ENCODE peak calls at places on chromosomes 2 and 18, in eight cellular contexts. B is colonic mucosa, C is thoracic aorta, N is RWPE1, G is D721Med, Y is AG09319, R is A549, K is progenitor cell of endocrine pancreas. S is an unnamed sample.
A peak's percentile ranks its signal among the peaks of the same experiment; 100 is the strongest.

GRCh38 chr2:15195723-15196270 is 365.3 kb downstream of the NBAS start:
- DNase-seq in B (no peak), C (no peak), N (no peak), G (no peak), Y (no peak), R (no peak), K (no peak), S (no peak)

GRCh38 chr2:227509824-227510619 is 38.1 kb downstream of the AGFG1 start:
- DNase-seq in B (no peak), C (no peak), N (peak; percentile 35), G (no peak), Y (peak; percentile 32), R (peak; percentile 42), K (no peak), S (no peak)

GRCh38 chr2:68320118-68320641 is 431 bp upstream of the CNRIP1 start:
- DNase-seq in B (peak; percentile 23), C (no peak), N (peak; percentile 48), G (no peak), Y (no peak), R (no peak), K (peak; percentile 27), S (no peak)

GRCh38 chr18:69518989-69519388 is 118.3 kb downstream of the DOK6 start:
- DNase-seq in B (no peak), C (no peak), N (no peak), G (no peak), Y (no peak), R (no peak), K (no peak), S (no peak)

GRCh38 chr2:7007846-7008741 is 90.9 kb downstream of the RNF144A start:
- DNase-seq in B (peak; percentile 62), C (no peak), N (no peak), G (no peak), Y (peak; percentile 22), R (no peak), K (no peak), S (peak; percentile 70)

GRCh38 chr2:231037731-231038482 is 584 bp downstream of the C2orf72 start:
- DNase-seq in B (no peak), C (no peak), N (no peak), G (no peak), Y (no peak), R (peak; percentile 48), K (no peak), S (no peak)

GRCh38 chr2:53508667-53509066 is 258.9 kb upstream of the CHAC2 start:
- DNase-seq in B (no peak), C (no peak), N (no peak), G (no peak), Y (no peak), R (peak; percentile 13), K (no peak), S (no peak)

GRCh38 chr2:233084488-233084887 is 24.3 kb downstream of the INPP5D start:
- DNase-seq in B (no peak), C (no peak), N (no peak), G (no peak), Y (no peak), R (no peak), K (no peak), S (peak; percentile 88)

GRCh38 chr2:133266075-133266925 is 302.0 kb downstream of the NCKAP5 start:
- DNase-seq in B (no peak), C (no peak), N (no peak), G (no peak), Y (no peak), R (peak; percentile 64), K (peak; percentile 28), S (no peak)

GRCh38 chr2:11933854-11934253 is 187.4 kb downstream of the LPIN1 start:
- DNase-seq in B (no peak), C (no peak), N (no peak), G (no peak), Y (no peak), R (no peak), K (no peak), S (no peak)

GRCh38 chr2:156340818-156341481 is 8.4 kb upstream of the NR4A2 start:
- DNase-seq in B (no peak), C (no peak), N (no peak), G (no peak), Y (no peak), R (peak; percentile 66), K (no peak), S (no peak)

GRCh38 chr2:46068604-46069003 is 228.6 kb upstream of the EPAS1 start:
- DNase-seq in B (no peak), C (no peak), N (no peak), G (no peak), Y (no peak), R (no peak), K (no peak), S (no peak)

GRCh38 chr2:195322324-195322723 is 334.7 kb upstream of the SLC39A10 start:
- DNase-seq in B (peak; percentile 70), C (no peak), N (peak; percentile 25), G (no peak), Y (no peak), R (peak; percentile 69), K (no peak), S (no peak)

GRCh38 chr2:10517351-10518043 is 69.4 kb upstream of the ODC1 start:
- DNase-seq in B (no peak), C (no peak), N (no peak), G (no peak), Y (no peak), R (no peak), K (no peak), S (no peak)

GRCh38 chr18:75143851-75144250 is 65.1 kb downstream of the PTGR3 start:
- DNase-seq in B (no peak), C (no peak), N (no peak), G (no peak), Y (no peak), R (no peak), K (no peak), S (no peak)

GRCh38 chr18:70376914-70377258 is 88.0 kb downstream of the SOCS6 start:
- DNase-seq in B (peak; percentile 69), C (no peak), N (no peak), G (no peak), Y (no peak), R (peak; percentile 96), K (no peak), S (no peak)

GRCh38 chr2:225282858-225283693 is 116.4 kb upstream of the NYAP2 start:
- DNase-seq in B (peak; percentile 22), C (no peak), N (peak; percentile 22), G (no peak), Y (no peak), R (peak; percentile 24), K (no peak), S (no peak)

GRCh38 chr2:216850665-216851327 is 9.1 kb downstream of the TNP1 start:
- DNase-seq in B (no peak), C (no peak), N (no peak), G (no peak), Y (no peak), R (no peak), K (no peak), S (no peak)

GRCh38 chr2:97670471-97670870 is 958 bp downstream of the C2orf92 start:
- DNase-seq in B (no peak), C (no peak), N (no peak), G (no peak), Y (no peak), R (no peak), K (no peak), S (no peak)

GRCh38 chr2:160363961-160364733 is 129.5 kb downstream of the RBMS1 start:
- DNase-seq in B (no peak), C (no peak), N (no peak), G (no peak), Y (no peak), R (no peak), K (no peak), S (no peak)

GRCh38 chr18:40911582-40912254 is 1043.3 kb upstream of the PIK3C3 start:
- DNase-seq in B (no peak), C (no peak), N (no peak), G (no peak), Y (no peak), R (peak; percentile 7), K (no peak), S (no peak)

GRCh38 chr18:1270081-1270480 is 365.4 kb downstream of the ADCYAP1 start:
- DNase-seq in B (no peak), C (no peak), N (no peak), G (no peak), Y (no peak), R (peak; percentile 61), K (no peak), S (no peak)

DNA sequence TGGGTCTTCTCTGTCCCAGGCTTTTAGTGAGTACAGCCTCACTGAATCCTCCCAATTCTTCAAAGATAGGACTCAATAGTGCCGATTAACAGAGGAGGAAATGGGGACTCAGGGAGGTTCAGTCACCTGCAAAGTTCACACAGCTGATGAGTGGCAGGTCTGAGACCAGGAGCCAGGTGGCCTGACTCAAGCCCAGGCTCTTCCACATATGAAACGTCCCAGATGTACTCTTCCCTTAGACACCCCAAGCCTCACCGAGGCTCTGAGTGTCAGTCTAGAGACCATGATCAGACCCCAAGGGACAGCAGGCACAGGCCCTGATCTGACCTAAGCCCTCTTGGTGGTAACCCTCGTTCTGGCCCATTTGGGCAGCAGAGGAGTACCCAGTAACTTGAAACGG is 115.2 kb downstream of the INHBB start:
- DNase-seq in B (no peak), C (no peak), N (no peak), G (no peak), Y (no peak), R (no peak), K (no peak), S (no peak)
- TF ChIP-seq CTCF in B (no peak), C (no peak), N (no peak), G (no peak), Y (no peak), R (no peak), K (no peak), S (no peak)

GRCh38 chr2:191298306-191298705 is 53.1 kb downstream of the MYO1B start:
- DNase-seq in B (no peak), C (no peak), N (no peak), G (no peak), Y (no peak), R (no peak), K (no peak), S (no peak)
- TF ChIP-seq CTCF in B (no peak), C (no peak), N (no peak), G (no peak), Y (no peak), R (no peak), K (no peak), S (no peak)

GRCh38 chr2:64654993-64655666 is 1.4 kb upstream of the SERTAD2 start:
- DNase-seq in B (no peak), C (no peak), N (no peak), G (no peak), Y (no peak), R (peak; percentile 45), K (no peak), S (no peak)
- TF ChIP-seq CTCF in B (no peak), C (no peak), N (peak; percentile 57), G (peak; percentile 17), Y (peak; percentile 24), R (peak; percentile 31), K (peak; percentile 47), S (no peak)

DNA sequence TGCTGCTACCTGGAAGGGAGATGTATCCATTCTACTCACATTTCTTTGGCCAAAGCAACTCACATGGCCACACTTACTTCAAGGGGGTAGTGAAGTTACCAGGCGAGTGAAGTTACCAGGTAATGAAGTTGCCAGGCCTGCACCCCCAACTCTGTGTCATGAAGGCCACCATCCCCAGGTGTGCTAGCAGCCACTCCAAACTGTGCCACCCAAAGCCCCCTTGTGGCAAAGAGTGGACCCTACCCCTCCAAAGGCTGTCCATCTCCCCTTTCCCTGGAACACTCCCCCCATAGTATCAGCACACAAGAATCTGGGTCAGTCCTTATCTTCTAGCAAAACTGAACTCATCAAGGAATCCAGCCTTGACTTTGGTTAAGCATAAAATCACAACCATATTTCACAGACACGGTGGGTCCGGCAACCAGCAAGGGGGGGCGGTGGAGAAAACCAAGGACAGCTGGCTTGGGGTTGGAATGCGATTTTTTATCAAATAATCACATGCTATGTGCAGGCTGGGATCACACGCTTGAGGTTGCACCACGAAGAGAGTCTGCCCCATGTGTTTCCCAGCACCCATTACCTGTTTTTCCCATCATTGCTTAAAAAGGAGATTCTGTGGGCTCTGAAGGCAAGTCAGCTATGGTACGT is 60.9 kb downstream of the ZFP36L2 start:
- DNase-seq in B (no peak), C (no peak), N (no peak), G (no peak), Y (no peak), R (no peak), K (no peak), S (no peak)
- TF ChIP-seq CTCF in B (no peak), C (no peak), N (no peak), G (no peak), Y (no peak), R (no peak), K (peak; percentile 43), S (no peak)